ENCODE peak calls at places on chromosomes 5 and 9, in nine cellular contexts. P is psoas muscle; H is CD4-positive, alpha-beta memory T cell; M is breast epithelium; J is tibial artery; F is aorta; B is keratinocyte; O is suprapubic skin; Y is OCI-LY7. S is an unnamed sample. For H3K4me1, the result is how much of the 10 kb centered on the place peaks cover.

GRCh38 chr9:117772960-117773359 is 68.8 kb downstream of the TLR4 start:
- DNase-seq in J (no peak), Y (no peak), O (no peak), P (no peak), M (no peak), H (no peak), F (no peak), B (no peak), S (no peak)

GRCh38 chr9:80157561-80157983 is 585.8 kb downstream of the TLE4 start:
- DNase-seq in Y (no peak), J (no peak), P (no peak), F (no peak), H (no peak), B (no peak), O (no peak), M (no peak), S (no peak)

GRCh38 chr9:12785251-12785880 is 10.5 kb downstream of the LURAP1L start:
- DNase-seq in Y (no peak), P (no peak), F (peak), B (no peak), H (no peak), O (peak), M (peak), J (peak), S (no peak)

GRCh38 chr5:98796197-98796972 is 22.9 kb downstream of the RGMB start:
- DNase-seq in F (no peak), O (no peak), B (no peak), J (no peak), M (no peak), Y (peak), H (peak), P (no peak), S (peak)

GRCh38 chr5:80109549-80110478 is 74.7 kb downstream of the THBS4 start:
- DNase-seq in J (no peak), Y (no peak), F (no peak), H (no peak), B (no peak), O (no peak), P (no peak), M (no peak), S (no peak)

GRCh38 chr5:14008819-14009311 is 64.4 kb upstream of the DNAH5 start:
- DNase-seq in M (peak), O (no peak), H (no peak), J (no peak), P (no peak), Y (no peak), F (no peak), B (no peak), S (peak)

GRCh38 chr5:143350790-143351603 is 52.5 kb downstream of the NR3C1 start:
- DNase-seq in J (no peak), P (no peak), Y (no peak), O (no peak), B (peak), M (no peak), H (no peak), F (no peak), S (no peak)

GRCh38 chr5:54581831-54582548 is 64.4 kb downstream of the SNX18 start:
- DNase-seq in Y (no peak), O (no peak), M (no peak), H (no peak), J (no peak), P (no peak), F (no peak), B (no peak), S (no peak)

GRCh38 chr9:33230756-33231691 is 8.9 kb upstream of the SPINK4 start:
- DNase-seq in P (no peak), O (no peak), J (no peak), H (no peak), B (no peak), M (no peak), Y (no peak), F (no peak), S (no peak)

GRCh38 chr5:144191461-144191860 is 20.8 kb downstream of the KCTD16 start:
- DNase-seq in O (no peak), M (no peak), H (no peak), P (no peak), Y (no peak), B (no peak), J (no peak), F (no peak), S (no peak)

GRCh38 chr5:67315082-67315801 is 118.6 kb upstream of the CD180 start:
- DNase-seq in Y (no peak), B (no peak), M (no peak), H (no peak), P (no peak), F (no peak), O (no peak), J (peak), S (no peak)

GRCh38 chr9:72442212-72442607 is 77.2 kb upstream of the ZFAND5 start:
- DNase-seq in F (no peak), B (peak), O (no peak), M (no peak), J (no peak), P (no peak), H (no peak), Y (no peak), S (peak)

GRCh38 chr9:134684375-134684723 is 42.7 kb downstream of the COL5A1 start:
- DNase-seq in P (no peak), J (no peak), B (no peak), M (no peak), O (no peak), F (peak), H (no peak), Y (no peak), S (no peak)

GRCh38 chr5:1820926-1821325 is 19.7 kb downstream of the NDUFS6 start:
- DNase-seq in P (no peak), J (no peak), O (no peak), F (peak), M (no peak), B (no peak), Y (no peak), H (no peak), S (no peak)

GRCh38 chr9:110579763-110580255 is 268 bp upstream of the SVEP1 start:
- DNase-seq in H (no peak), P (no peak), F (no peak), J (no peak), Y (no peak), B (no peak), M (no peak), O (peak), S (no peak)

GRCh38 chr9:96646081-96646991 is 8.8 kb downstream of the PRXL2C start:
- DNase-seq in M (no peak), J (no peak), Y (no peak), B (no peak), H (no peak), O (no peak), P (peak), F (no peak), S (no peak)

GRCh38 chr9:95506692-95507455 is 9.9 kb downstream of the PTCH1 start:
- DNase-seq in P (peak), F (peak), Y (peak), B (no peak), O (no peak), H (peak), M (no peak), J (peak), S (peak)

GRCh38 chr9:98724810-98725530 is 16.2 kb upstream of the GABBR2 start:
- DNase-seq in M (no peak), F (no peak), P (no peak), B (no peak), H (no peak), J (no peak), Y (no peak), O (no peak), S (no peak)

GRCh38 chr9:69605406-69605805 is 66.8 kb downstream of the APBA1 start:
- DNase-seq in Y (no peak), O (no peak), B (no peak), J (no peak), H (no peak), M (no peak), F (no peak), P (no peak), S (no peak)

GRCh38 chr9:69609156-69609555 is 63.0 kb downstream of the APBA1 start:
- DNase-seq in Y (no peak), M (no peak), F (no peak), O (no peak), B (no peak), J (no peak), P (no peak), H (no peak), S (no peak)

GRCh38 chr9:69615880-69616279 is 56.3 kb downstream of the APBA1 start:
- DNase-seq in P (no peak), O (no peak), Y (no peak), M (no peak), H (no peak), F (no peak), B (no peak), J (no peak), S (no peak)

GRCh38 chr9:69606089-69606488 is 66.1 kb downstream of the APBA1 start:
- DNase-seq in F (no peak), B (no peak), H (no peak), Y (no peak), M (no peak), P (no peak), J (no peak), O (no peak), S (no peak)

DNA sequence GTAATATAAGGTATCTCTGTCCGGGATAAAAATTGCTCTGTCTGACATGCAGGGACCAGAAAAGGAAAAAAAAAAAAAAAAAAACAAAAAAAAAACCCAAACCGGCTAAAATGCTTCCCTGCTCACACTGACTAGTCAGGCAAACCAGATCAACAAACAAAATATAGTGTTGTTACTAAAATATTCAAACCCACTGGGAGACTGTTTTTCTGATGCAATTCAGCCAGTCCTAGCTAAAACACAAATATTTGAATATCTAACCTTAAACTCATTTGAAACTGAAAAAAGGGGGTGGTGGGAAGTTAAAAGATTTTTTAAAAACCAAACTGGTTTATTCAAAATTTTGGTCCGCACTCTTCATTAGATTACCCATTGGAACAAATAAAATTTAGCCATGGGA is 61.0 kb downstream of the APBA1 start:
- DNase-seq in Y (no peak), J (no peak), B (no peak), F (no peak), M (no peak), H (no peak), P (no peak), O (no peak), S (no peak)
- H3K4me1 ChIP-seq in Y (under half), J (under half), B (under half), F (under half), M (under half), H (under half), P (under half), O (under half), S (under half)

GRCh38 chr5:154771383-154771901 is 16.3 kb downstream of the LARP1 start:
- DNase-seq in O (no peak), B (no peak), J (peak), M (peak), Y (no peak), F (no peak), P (no peak), H (no peak), S (no peak)
- H3K4me1 ChIP-seq in O (half or more), B (under half), J (under half), M (under half), Y (half or more), F (under half), P (half or more), H (half or more), S (under half)

DNA sequence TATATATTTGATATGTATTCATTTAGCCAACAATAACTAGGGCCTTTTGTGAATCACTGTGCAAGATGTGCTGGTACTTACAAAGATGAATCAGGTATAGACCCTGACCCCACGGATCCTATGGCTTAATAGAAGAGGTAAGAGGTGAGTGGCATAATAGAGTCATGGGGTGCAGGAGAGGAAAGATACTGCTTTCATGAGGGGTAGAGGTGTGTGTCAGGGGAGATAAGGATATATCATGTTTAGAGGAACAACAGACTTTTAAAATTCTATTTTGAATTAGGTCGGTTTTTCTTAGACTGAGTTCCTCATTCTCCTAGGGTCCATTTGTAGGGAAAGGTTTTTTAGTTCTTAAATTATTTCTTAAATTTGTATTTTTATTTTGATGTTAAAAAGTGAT is 27.8 kb downstream of the ZCCHC7 start:
- DNase-seq in P (no peak), Y (no peak), B (no peak), H (no peak), M (no peak), F (no peak), O (no peak), J (no peak), S (no peak)
- H3K4me1 ChIP-seq in P (under half), Y (half or more), B (under half), H (under half), M (under half), F (under half), O (under half), J (under half), S (under half)

GRCh38 chr9:130118841-130119520 is 53.2 kb upstream of the NCS1 start:
- DNase-seq in B (no peak), O (no peak), F (no peak), Y (no peak), P (no peak), H (no peak), J (no peak), M (no peak), S (no peak)

GRCh38 chr9:130119521-130120206 is 52.5 kb upstream of the NCS1 start:
- DNase-seq in O (no peak), B (no peak), F (no peak), H (no peak), J (no peak), M (no peak), P (no peak), Y (no peak), S (no peak)

GRCh38 chr9:130116346-130116745 is 55.9 kb upstream of the NCS1 start:
- DNase-seq in F (no peak), J (no peak), O (no peak), B (no peak), Y (no peak), H (no peak), M (no peak), P (no peak), S (no peak)

GRCh38 chr9:130117816-130118632 is 54.2 kb upstream of the NCS1 start:
- DNase-seq in Y (no peak), M (no peak), J (peak), B (no peak), F (no peak), P (peak), H (no peak), O (no peak), S (no peak)

GRCh38 chr9:130117376-130117775 is 54.8 kb upstream of the NCS1 start:
- DNase-seq in B (no peak), F (no peak), Y (no peak), M (no peak), H (no peak), J (no peak), O (no peak), P (no peak), S (no peak)
- H3K4me1 ChIP-seq in B (under half), F (under half), Y (under half), M (under half), H (under half), J (under half), O (under half), P (under half), S (under half)

GRCh38 chr5:148911386-148911785 is 85.0 kb downstream of the ADRB2 start:
- DNase-seq in H (no peak), J (no peak), M (no peak), O (no peak), F (no peak), B (no peak), Y (no peak), P (no peak), S (no peak)
- H3K4me1 ChIP-seq in H (under half), J (under half), M (under half), O (half or more), F (under half), B (half or more), Y (under half), P (under half), S (under half)

GRCh38 chr5:78801413-78801812 is 152.8 kb upstream of the LHFPL2 start:
- DNase-seq in P (no peak), O (no peak), M (no peak), J (no peak), H (no peak), F (no peak), B (no peak), Y (no peak), S (no peak)
- H3K4me1 ChIP-seq in P (under half), O (under half), M (under half), J (under half), H (under half), F (under half), B (under half), Y (under half), S (under half)

DNA sequence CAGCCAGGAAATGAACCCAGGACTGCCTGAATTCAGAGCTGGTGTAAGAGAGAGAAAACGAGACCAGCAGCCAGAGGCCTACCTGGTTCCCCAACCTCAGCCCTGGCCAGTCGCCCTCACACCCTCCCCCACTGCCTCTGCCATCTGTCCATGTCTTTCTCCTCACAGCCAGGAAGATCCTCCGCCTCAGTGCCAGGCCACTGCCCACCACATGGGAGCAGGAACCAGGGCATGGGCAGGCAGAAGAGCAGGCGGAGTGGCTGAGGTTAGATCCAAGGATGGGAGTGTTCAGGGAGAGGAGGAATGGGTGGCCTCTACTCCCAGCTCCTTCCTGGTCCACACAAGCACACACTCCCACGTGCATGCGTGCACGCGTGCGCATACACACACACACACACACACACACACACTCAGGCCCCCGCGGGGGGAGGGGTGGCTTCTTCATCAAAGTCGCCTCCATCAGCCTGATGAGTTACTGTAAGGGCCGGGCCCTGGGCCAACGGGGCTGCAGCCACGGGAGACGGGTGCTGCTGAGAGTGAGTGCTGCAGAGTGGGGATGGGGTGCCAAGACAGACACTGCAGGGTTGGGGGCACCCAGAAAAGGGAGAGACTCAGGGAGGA is 18.2 kb downstream of the CNTFR start:
- DNase-seq in J (no peak), H (no peak), O (no peak), Y (no peak), M (no peak), F (no peak), P (no peak), B (no peak), S (no peak)
- H3K4me1 ChIP-seq in J (under half), H (under half), O (under half), Y (under half), M (under half), F (under half), P (under half), B (under half), S (under half)

S was measured in Caco-2.